ENCODE peak calls at places on chromosomes 12 and 14, in eight cellular contexts. Z is CD8-positive, alpha-beta T cell; I is stimulated activated naive CD8-positive, alpha-beta T cell treated with anti-CD3 and anti-CD28 coated beads, Interleukin-15, Interleukin-2, amounts not matched to agents 100 U/mL and 50 U/mL, for 24 hours; N is sciatic nerve; C is stimulated activated CD8-positive, alpha-beta memory T cell treated with anti-CD3 and anti-CD28 coated beads, Interleukin-2, amount 100 ng/mL, for 48 hours; S is mesendoderm; J is effector memory CD4-positive, alpha-beta T cell; X is activated CD4-positive, alpha-beta T cell treated with anti-CD3 and anti-CD28 coated beads for 24 hours. P is an unnamed sample.

GRCh38 chr12:13196302-13196921 is at the start of gene EMP1:
- DNase-seq in Z (peak; percentile 10), I (peak; percentile 73), N (peak; percentile 96), C (peak; percentile 38), S (peak; percentile 88), J (peak; percentile 66), X (peak; percentile 59), P (peak; percentile 90)

GRCh38 chr14:99466719-99467118 is 13.9 kb downstream of the SETD3 start:
- DNase-seq in Z (no peak), I (no peak), N (no peak), C (no peak), S (no peak), J (no peak), X (no peak), P (no peak)

GRCh38 chr12:52735816-52736632 is 32.7 kb upstream of the KRT77 start:
- DNase-seq in Z (no peak), I (no peak), N (no peak), C (no peak), S (no peak), J (no peak), X (no peak), P (peak; percentile 63)

GRCh38 chr14:24888532-24888931 is 161.4 kb downstream of the STXBP6 start:
- DNase-seq in Z (no peak), I (no peak), N (no peak), C (no peak), S (no peak), J (no peak), X (no peak), P (no peak)

GRCh38 chr12:109065154-109065852 is 12.9 kb downstream of the USP30 start:
- DNase-seq in Z (no peak), I (no peak), N (no peak), C (no peak), S (no peak), J (no peak), X (no peak), P (no peak)

GRCh38 chr14:92382677-92383076 is 59.7 kb downstream of the SLC24A4 start:
- DNase-seq in Z (no peak), I (no peak), N (no peak), C (no peak), S (no peak), J (no peak), X (no peak), P (no peak)

GRCh38 chr14:52117433-52117832 is 48.6 kb upstream of the NID2 start:
- DNase-seq in Z (no peak), I (no peak), N (no peak), C (no peak), S (no peak), J (no peak), X (no peak), P (no peak)

GRCh38 chr12:84384384-84384783 is 528.2 kb downstream of the SLC6A15 start:
- DNase-seq in Z (no peak), I (no peak), N (no peak), C (no peak), S (no peak), J (no peak), X (no peak), P (no peak)

GRCh38 chr14:89952581-89952980 is 1.9 kb downstream of the EFCAB11 start:
- DNase-seq in Z (no peak), I (no peak), N (no peak), C (no peak), S (no peak), J (no peak), X (no peak), P (no peak)

GRCh38 chr12:50764116-50764860 is 387 bp downstream of the ATF1 start:
- DNase-seq in Z (peak; percentile 65), I (peak; percentile 83), N (peak; percentile 77), C (peak; percentile 61), S (peak; percentile 65), J (peak; percentile 75), X (peak; percentile 61), P (peak; percentile 81)

GRCh38 chr12:93883436-93884154 is 206.4 kb downstream of the CRADD start:
- DNase-seq in Z (no peak), I (no peak), N (no peak), C (no peak), S (no peak), J (no peak), X (no peak), P (no peak)

GRCh38 chr12:6735448-6736191 is 11.8 kb downstream of the COPS7A start:
- DNase-seq in Z (no peak), I (peak; percentile 49), N (peak; percentile 78), C (no peak), S (peak; percentile 60), J (no peak), X (no peak), P (peak; percentile 83)

GRCh38 chr12:22765731-22766130 is 140.8 kb downstream of the ETNK1 start:
- DNase-seq in Z (no peak), I (no peak), N (no peak), C (no peak), S (no peak), J (no peak), X (no peak), P (no peak)

GRCh38 chr14:62301911-62302310 is 539.7 kb downstream of the SNAPC1 start:
- DNase-seq in Z (no peak), I (no peak), N (no peak), C (no peak), S (no peak), J (no peak), X (no peak), P (no peak)

GRCh38 chr14:91127924-91128323 is 14.1 kb downstream of the DGLUCY start:
- DNase-seq in Z (no peak), I (no peak), N (no peak), C (no peak), S (no peak), J (no peak), X (no peak), P (no peak)

GRCh38 chr12:95663525-95663924 is 112.2 kb upstream of the USP44 start:
- DNase-seq in Z (no peak), I (no peak), N (no peak), C (no peak), S (no peak), J (no peak), X (no peak), P (no peak)

GRCh38 chr14:23409475-23409874 is 1.4 kb upstream of the MYH6 start:
- DNase-seq in Z (no peak), I (no peak), N (no peak), C (no peak), S (no peak), J (no peak), X (no peak), P (no peak)

GRCh38 chr14:76902591-76902990 is 76.4 kb downstream of the LRRC74A start:
- DNase-seq in Z (no peak), I (no peak), N (no peak), C (no peak), S (no peak), J (no peak), X (no peak), P (no peak)

GRCh38 chr12:99110212-99110611 is 465.1 kb downstream of the APAF1 start:
- DNase-seq in Z (no peak), I (no peak), N (no peak), C (no peak), S (no peak), J (no peak), X (no peak), P (no peak)

P was measured in cardiac septum.